ENCODE peak calls at places on chromosomes 1 and 21, in nine cellular contexts. W is spleen, J is Peyer's patch, Z is right lobe of liver, U is A549, D is lower leg skin, X is IMR-90, K is esophagus muscularis mucosa, A is esophagus squamous epithelium. T is an unnamed sample.

GRCh38 chr1:66984491-66984890 is 59.7 kb downstream of the MIER1 start:
- DNase-seq in A (no peak), J (no peak), Z (no peak), K (no peak), X (no peak), W (no peak), D (no peak), U (no peak), T (no peak)

GRCh38 chr1:179082308-179083030 is 599 bp downstream of the TOR3A start:
- DNase-seq in U (peak; percentile 31), J (peak; percentile 43), X (no peak), A (no peak), W (no peak), D (no peak), K (no peak), Z (peak; percentile 50), T (no peak)

GRCh38 chr1:999797-1000356 is at the start of gene HES4:
- DNase-seq in J (peak; percentile 52), U (peak; percentile 92), X (peak; percentile 90), K (peak; percentile 96), A (no peak), Z (peak; percentile 92), W (peak; percentile 87), D (peak; percentile 78), T (peak; percentile 96)

GRCh38 chr1:199809311-199809710 is 218.2 kb upstream of the NR5A2 start:
- DNase-seq in W (no peak), D (no peak), X (no peak), J (no peak), Z (no peak), K (no peak), U (no peak), A (no peak), T (no peak)

GRCh38 chr1:246117066-246117791 is 389.9 kb downstream of the SMYD3 start:
- DNase-seq in Z (no peak), D (no peak), U (peak; percentile 74), J (no peak), X (peak; percentile 64), W (no peak), K (no peak), A (no peak), T (no peak)

GRCh38 chr1:41447995-41448770 is 36.3 kb downstream of the EDN2 start:
- DNase-seq in D (no peak), U (no peak), W (no peak), A (no peak), Z (no peak), X (no peak), J (no peak), K (no peak), T (no peak)

GRCh38 chr1:186165303-186165702 is 209.8 kb downstream of the TPR start:
- DNase-seq in K (no peak), U (no peak), A (no peak), W (no peak), X (peak; percentile 13), Z (no peak), D (no peak), J (no peak), T (no peak)

GRCh38 chr1:84223751-84224432 is 77.6 kb upstream of the SAMD13 start:
- DNase-seq in Z (no peak), X (peak; percentile 51), J (no peak), U (no peak), D (no peak), W (no peak), K (no peak), A (no peak), T (no peak)

GRCh38 chr1:170131984-170132383 is 13.8 kb upstream of the NTMT2 start:
- DNase-seq in X (no peak), W (no peak), D (no peak), K (no peak), J (no peak), A (no peak), Z (no peak), U (no peak), T (no peak)

GRCh38 chr1:215543191-215543606 is 23.9 kb upstream of the KCTD3 start:
- DNase-seq in K (no peak), Z (peak; percentile 51), J (no peak), W (no peak), A (no peak), X (peak; percentile 72), U (no peak), D (no peak), T (no peak)

GRCh38 chr1:8232036-8232757 is 85.7 kb upstream of the SLC45A1 start:
- DNase-seq in U (no peak), Z (no peak), A (no peak), K (no peak), J (no peak), D (no peak), W (no peak), X (no peak), T (no peak)

DNA sequence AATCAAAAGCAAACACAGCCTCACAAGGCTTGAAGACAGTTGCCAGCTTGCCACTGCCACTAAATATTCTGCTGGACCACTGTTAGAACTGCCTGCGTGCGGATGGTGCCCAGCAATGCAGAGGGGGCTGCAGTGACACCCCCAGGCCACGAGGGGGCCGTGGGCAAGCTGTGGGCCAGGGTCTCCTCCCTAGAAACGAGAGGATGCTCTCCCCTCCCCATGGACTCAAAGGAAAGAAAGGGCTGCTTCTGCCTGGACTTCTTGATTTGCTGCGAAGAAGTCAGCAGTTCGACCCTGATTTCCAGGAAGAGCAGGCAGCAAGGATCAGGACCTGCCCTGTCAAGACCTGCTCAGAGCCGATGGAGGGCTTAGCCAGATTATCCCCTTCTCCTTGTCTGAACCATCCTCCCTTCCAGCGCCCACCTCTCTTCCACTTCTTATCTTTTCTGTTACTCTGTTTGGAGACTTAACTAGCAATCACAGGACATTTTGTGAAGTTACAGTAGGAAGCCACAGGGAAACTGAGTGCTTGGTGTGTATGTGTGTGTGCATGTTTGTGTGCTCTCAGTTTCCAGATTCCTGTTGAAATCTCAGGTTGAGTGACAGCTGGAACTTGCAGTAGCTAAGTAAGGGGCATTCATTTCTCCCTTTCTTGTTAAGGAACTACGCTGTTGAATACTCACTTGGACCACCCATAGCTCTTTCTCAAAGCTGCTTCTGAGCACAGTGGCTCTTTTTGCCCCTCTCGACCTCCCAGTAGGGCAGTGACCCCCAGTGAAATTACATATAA is 2.7 kb downstream of the MAN1C1 start:
- DNase-seq in A (no peak), W (no peak), Z (peak; percentile 34), U (no peak), K (no peak), X (peak; percentile 14), D (no peak), J (peak; percentile 31), T (peak; percentile 68)
- H3K4me3 ChIP-seq in A (peak overlapping the region; percentile 69), W (peak overlapping the region; percentile 83), Z (peak overlapping the region; percentile 80), U (no peak overlapping the region), K (peak overlapping the region; percentile 98), X (peak overlapping the region; percentile 69), D (no peak overlapping the region), J (peak overlapping the region; percentile 2), T (peak overlapping the region; percentile 98)

GRCh38 chr1:23563755-23564374 is 4.6 kb upstream of the ID3 start:
- DNase-seq in J (no peak), D (no peak), Z (no peak), A (no peak), K (no peak), W (no peak), U (peak; percentile 45), X (no peak), T (no peak)

GRCh38 chr1:23563003-23563402 is 3.7 kb upstream of the ID3 start:
- DNase-seq in K (no peak), W (no peak), J (no peak), X (no peak), A (no peak), Z (no peak), D (no peak), U (no peak), T (no peak)

GRCh38 chr1:23561076-23561812 is 1.9 kb upstream of the ID3 start:
- DNase-seq in A (no peak), D (no peak), W (no peak), K (no peak), U (no peak), J (no peak), X (no peak), Z (no peak), T (no peak)

GRCh38 chr1:23561813-23562100 is 2.5 kb upstream of the ID3 start:
- DNase-seq in U (no peak), W (no peak), J (no peak), X (no peak), D (no peak), Z (no peak), K (no peak), A (no peak), T (no peak)

GRCh38 chr1:23562138-23562819 is 3.0 kb upstream of the ID3 start:
- DNase-seq in D (peak; percentile 91), W (peak; percentile 92), X (peak; percentile 99), J (peak; percentile 84), Z (peak; percentile 97), U (peak; percentile 95), A (peak; percentile 34), K (peak; percentile 98), T (peak; percentile 99)
- TF ChIP-seq POLR2A in D (no peak), W (no peak), X (peak; percentile 81), J (peak; percentile 63), Z (peak; percentile 47), U (no peak), A (peak; percentile 49), K (peak; percentile 8), T (peak; percentile 90)

DNA sequence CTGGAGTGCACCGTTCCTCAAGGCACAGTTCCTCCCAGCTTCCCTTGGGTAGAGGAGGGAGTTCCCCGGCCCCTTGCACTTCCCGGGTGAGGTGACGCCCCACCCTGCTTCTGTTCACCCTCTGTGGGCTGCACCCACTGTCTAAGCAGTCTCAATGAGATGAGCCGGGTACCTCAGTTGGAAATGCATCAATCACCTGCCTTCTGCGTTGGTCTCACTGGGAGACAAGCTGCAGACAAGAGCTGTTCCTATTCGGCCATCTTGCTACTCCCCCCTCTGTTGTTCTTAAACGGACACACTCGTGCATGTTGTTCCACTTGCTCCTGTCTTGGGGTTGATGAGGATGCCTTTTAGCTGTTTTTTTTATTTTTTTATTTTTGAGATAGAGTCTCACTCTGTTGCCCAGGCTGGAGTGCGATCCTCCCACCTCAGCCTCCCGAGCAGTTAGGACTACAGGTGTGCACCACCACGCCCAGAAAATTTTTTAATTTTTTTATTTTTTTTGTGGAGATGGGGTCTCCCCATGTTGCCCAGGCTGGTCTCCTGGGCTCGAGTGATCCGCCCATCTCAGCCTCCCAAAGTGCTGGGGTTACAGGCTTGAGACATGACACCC is 3.0 kb upstream of the MORC3 start:
- DNase-seq in D (no peak), J (no peak), U (no peak), X (no peak), A (no peak), Z (no peak), K (no peak), W (no peak), T (no peak)
- H3K4me3 ChIP-seq in D (no peak overlapping the region), J (no peak overlapping the region), U (no peak overlapping the region), X (no peak overlapping the region), A (no peak overlapping the region), Z (no peak overlapping the region), K (no peak overlapping the region), W (no peak overlapping the region), T (no peak overlapping the region)

DNA sequence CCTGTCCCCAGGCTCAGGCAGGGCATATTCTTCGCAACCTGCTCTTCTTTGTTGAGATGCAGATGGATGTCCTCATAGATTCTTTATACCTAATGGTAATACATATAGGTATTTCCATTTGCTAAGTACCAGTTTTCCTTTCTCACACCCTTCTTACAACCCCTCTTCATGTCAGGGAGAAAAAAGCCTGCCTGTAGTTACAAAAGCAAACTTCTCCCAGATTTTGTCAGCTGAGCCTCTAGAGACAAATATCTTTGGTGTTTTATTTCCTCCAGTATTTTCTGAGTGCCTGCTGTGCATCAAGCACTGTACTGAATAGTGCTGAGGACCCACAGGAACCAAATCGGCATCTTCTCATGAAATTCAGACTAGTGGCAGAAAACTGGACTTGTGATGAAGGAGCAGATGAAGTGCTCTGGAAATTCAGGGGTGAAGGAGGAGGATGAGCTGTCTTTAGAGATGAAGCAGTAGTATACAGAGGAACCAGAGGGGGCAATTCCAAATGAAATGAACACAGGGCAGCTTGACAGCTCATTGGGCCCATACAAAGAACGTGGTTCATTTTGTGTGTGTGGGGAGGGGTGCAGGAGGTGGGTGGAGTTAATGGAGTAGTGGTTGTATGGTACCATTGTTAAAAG is 33.4 kb downstream of the SLC2A1 start:
- DNase-seq in A (no peak), K (no peak), J (no peak), U (no peak), Z (no peak), D (peak; percentile 21), W (no peak), X (no peak), T (no peak)
- TF ChIP-seq POLR2A in A (no peak), K (no peak), J (no peak), U (no peak), Z (no peak), D (no peak), W (no peak), X (no peak), T (no peak)

T was measured in heart left ventricle.